ENCODE peak calls at places on chromosomes 7 and 10, in five cellular contexts. N is effector memory CD8-positive, alpha-beta T cell; U is A172; P is OCI-LY7; T is NCI-H1092. O is an unnamed sample.

GRCh38 chr7:79770053-79770452 is 316.6 kb upstream of the MAGI2 start:
- DNase-seq in T (no peak), U (no peak), N (no peak), P (no peak), O (no peak)

GRCh38 chr7:146146866-146147265 is 30.3 kb downstream of the CNTNAP2 start:
- DNase-seq in U (peak), N (no peak), T (no peak), P (no peak), O (no peak)

GRCh38 chr7:4737300-4737699 is 38.1 kb upstream of the AP5Z1 start:
- DNase-seq in T (no peak), N (no peak), P (no peak), U (no peak), O (no peak)

GRCh38 chr7:66508431-66508830 is 120.2 kb upstream of the KCTD7 start:
- DNase-seq in N (no peak), U (no peak), P (no peak), T (no peak), O (no peak)

GRCh38 chr10:93542358-93542791 is 24.1 kb upstream of the FFAR4 start:
- DNase-seq in T (peak), N (no peak), U (peak), P (no peak), O (no peak)

GRCh38 chr10:84135836-84136235 is 3.5 kb upstream of the GHITM start:
- DNase-seq in P (no peak), T (no peak), U (no peak), N (no peak), O (no peak)

GRCh38 chr10:101684782-101685181 is 10.2 kb downstream of the FBXW4 start:
- DNase-seq in U (no peak), N (no peak), P (no peak), T (no peak), O (no peak)

GRCh38 chr10:3067859-3068179 is 471 bp downstream of the PFKP start:
- DNase-seq in N (no peak), T (no peak), P (peak), U (no peak), O (no peak)

GRCh38 chr10:103652599-103653281 is 159.2 kb downstream of the NEURL1 start:
- DNase-seq in T (no peak), U (no peak), N (no peak), P (no peak), O (no peak)

O was measured in Kasumi-1.